ENCODE peak calls at places on chromosomes 5 and 9, in eight cellular contexts. K, D, S, C, E, Z, V and H are unnamed samples.

GRCh38 chr5:132266031-132266835 is 8.7 kb downstream of the PDLIM4 start:
- DNase-seq in K (no peak), D (peak), S (peak), C (no peak), E (no peak), Z (no peak), V (no peak), H (no peak)

GRCh38 chr5:41763096-41763495 is 107.1 kb downstream of the OXCT1 start:
- DNase-seq in K (peak), D (no peak), S (no peak), C (no peak), E (no peak), Z (no peak), V (no peak), H (no peak)

GRCh38 chr5:3348576-3349535 is 246.8 kb upstream of the IRX1 start:
- DNase-seq in K (no peak), D (peak), S (peak), C (no peak), E (peak), Z (no peak), V (no peak), H (no peak)

GRCh38 chr9:96138616-96139015 is 163.4 kb downstream of the HSD17B3 start:
- DNase-seq in K (no peak), D (no peak), S (no peak), C (no peak), E (no peak), Z (no peak), V (no peak), H (no peak)

GRCh38 chr5:89324990-89325389 is 442.0 kb upstream of the MEF2C start:
- DNase-seq in K (no peak), D (no peak), S (no peak), C (no peak), E (no peak), Z (no peak), V (no peak), H (no peak)

GRCh38 chr9:101350285-101350684 is 34.5 kb downstream of the BAAT start:
- DNase-seq in K (no peak), D (no peak), S (no peak), C (no peak), E (no peak), Z (no peak), V (no peak), H (no peak)

GRCh38 chr5:36199620-36200019 is 42.1 kb downstream of the NADK2 start:
- DNase-seq in K (no peak), D (no peak), S (no peak), C (no peak), E (no peak), Z (no peak), V (no peak), H (no peak)

GRCh38 chr5:5521029-5521428 is 98.6 kb downstream of the ICE1 start:
- DNase-seq in K (no peak), D (no peak), S (no peak), C (no peak), E (no peak), Z (no peak), V (no peak), H (no peak)

GRCh38 chr9:136621734-136622093 is 41.0 kb upstream of the EGFL7 start:
- DNase-seq in K (no peak), D (no peak), S (no peak), C (no peak), E (no peak), Z (no peak), V (no peak), H (no peak)